ENCODE peak calls at places on chromosomes 2 and 18, in five cellular contexts. X is astrocyte of the spinal cord; S is AG10803; P is heart left ventricle; T is CD4-positive, alpha-beta memory T cell. H is an unnamed sample.

GRCh38 chr2:208254871-208255556 is at the start of gene IDH1:
- DNase-seq in X (peak), S (peak), P (peak), T (peak), H (peak)

GRCh38 chr2:39124770-39125075 is 3.9 kb upstream of the SOS1 start:
- DNase-seq in X (no peak), S (no peak), P (peak), T (no peak), H (no peak)

GRCh38 chr2:22626621-22627020 is 758.4 kb upstream of the KLHL29 start:
- DNase-seq in X (no peak), S (no peak), P (no peak), T (no peak), H (no peak)

GRCh38 chr18:61658431-61658830 is 234.4 kb downstream of the RNF152 start:
- DNase-seq in X (no peak), S (no peak), P (no peak), T (no peak), H (no peak)

GRCh38 chr18:74493689-74494088 is 2.5 kb upstream of the CNDP2 start:
- DNase-seq in X (peak), S (peak), P (peak), T (peak), H (peak)

GRCh38 chr2:238557431-238557830 is 130.7 kb downstream of the ASB1 start:
- DNase-seq in X (no peak), S (no peak), P (no peak), T (no peak), H (no peak)

GRCh38 chr2:111966241-111966640 is 67.8 kb downstream of the MERTK start:
- DNase-seq in X (no peak), S (no peak), P (no peak), T (no peak), H (no peak)

GRCh38 chr2:24385366-24385765 is 25.0 kb upstream of the ITSN2 start:
- DNase-seq in X (no peak), S (no peak), P (no peak), T (no peak), H (no peak)

GRCh38 chr2:158395166-158395565 is 61.4 kb downstream of the CCDC148 start:
- DNase-seq in X (peak), S (peak), P (no peak), T (no peak), H (no peak)

GRCh38 chr2:51723716-51724115 is 691.8 kb upstream of the NRXN1 start:
- DNase-seq in X (peak), S (no peak), P (no peak), T (no peak), H (peak)
- H3K4me3 ChIP-seq in X (no peak), S (no peak), P (no peak), T (no peak), H (no peak)

GRCh38 chr2:74392449-74392743 is 12.3 kb upstream of the DCTN1 start:
- DNase-seq in X (no peak), S (no peak), P (no peak), T (no peak), H (no peak)
- H3K4me3 ChIP-seq in X (no peak), S (peak), P (no peak), T (no peak), H (no peak)

GRCh38 chr2:145012214-145012670 is 492.3 kb upstream of the ZEB2 start:
- DNase-seq in X (peak), S (no peak), P (no peak), T (no peak), H (peak)

GRCh38 chr2:145010635-145011034 is 490.7 kb upstream of the ZEB2 start:
- DNase-seq in X (no peak), S (no peak), P (no peak), T (no peak), H (no peak)

GRCh38 chr2:145006957-145007672 is 487.2 kb upstream of the ZEB2 start:
- DNase-seq in X (peak), S (peak), P (peak), T (no peak), H (peak)

GRCh38 chr2:145012806-145013205 is 492.9 kb upstream of the ZEB2 start:
- DNase-seq in X (no peak), S (no peak), P (no peak), T (no peak), H (no peak)

GRCh38 chr2:145007673-145008263 is 487.8 kb upstream of the ZEB2 start:
- DNase-seq in X (peak), S (no peak), P (peak), T (no peak), H (peak)
- H3K4me3 ChIP-seq in X (no peak), S (peak), P (no peak), T (no peak), H (no peak)

GRCh38 chr18:55314031-55314430 is 274.0 kb downstream of the TCF4 start:
- DNase-seq in X (no peak), S (no peak), P (no peak), T (no peak), H (no peak)
- H3K4me3 ChIP-seq in X (no peak), S (no peak), P (no peak), T (no peak), H (no peak)

GRCh38 chr2:226773291-226773690 is 26.3 kb downstream of the IRS1 start:
- DNase-seq in X (peak), S (no peak), P (no peak), T (no peak), H (no peak)
- H3K4me3 ChIP-seq in X (no peak), S (no peak), P (no peak), T (no peak), H (no peak)

DNA sequence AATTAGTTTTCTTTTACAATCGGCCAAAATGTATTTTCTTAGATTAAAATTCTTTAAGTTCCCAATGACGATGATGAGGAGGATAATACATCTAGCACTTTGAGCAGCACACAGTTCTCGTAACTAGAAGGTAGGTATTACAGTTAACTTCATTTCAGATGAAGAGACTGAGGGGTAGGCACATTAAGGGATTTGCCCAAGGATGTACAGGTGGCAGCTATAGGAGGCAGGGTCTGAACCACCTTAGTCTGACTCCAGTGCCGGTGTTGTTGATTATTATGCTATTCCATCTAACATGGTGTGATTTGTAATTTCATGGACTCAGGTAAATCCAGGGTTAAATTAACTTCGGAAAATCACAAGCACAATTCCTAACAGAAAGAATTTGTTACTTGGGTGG is 1.1 kb downstream of the CD28 start:
- DNase-seq in X (no peak), S (no peak), P (no peak), T (peak), H (no peak)
- H3K4me3 ChIP-seq in X (no peak), S (no peak), P (no peak), T (peak), H (no peak)

GRCh38 chr18:35042389-35043066 is 1.3 kb downstream of the MAPRE2 start:
- DNase-seq in X (no peak), S (no peak), P (no peak), T (peak), H (no peak)

GRCh38 chr18:35045121-35045520 is 3.9 kb downstream of the MAPRE2 start:
- DNase-seq in X (no peak), S (peak), P (no peak), T (no peak), H (no peak)

GRCh38 chr18:35047697-35048292 is 6.6 kb downstream of the MAPRE2 start:
- DNase-seq in X (no peak), S (no peak), P (no peak), T (no peak), H (no peak)

GRCh38 chr18:35043207-35043606 is 2.0 kb downstream of the MAPRE2 start:
- DNase-seq in X (no peak), S (no peak), P (no peak), T (no peak), H (no peak)

GRCh38 chr18:35045808-35046207 is 4.6 kb downstream of the MAPRE2 start:
- DNase-seq in X (no peak), S (no peak), P (no peak), T (no peak), H (no peak)
- H3K4me3 ChIP-seq in X (no peak), S (no peak), P (no peak), T (no peak), H (no peak)

GRCh38 chr2:230414302-230414701 is 1.7 kb upstream of the SP100 start:
- DNase-seq in X (no peak), S (no peak), P (no peak), T (no peak), H (no peak)

GRCh38 chr2:230416061-230416721 is at the start of gene SP100:
- DNase-seq in X (peak), S (peak), P (peak), T (peak), H (peak)

GRCh38 chr2:230417436-230417835 is 1.4 kb downstream of the SP100 start:
- DNase-seq in X (no peak), S (no peak), P (no peak), T (no peak), H (no peak)

GRCh38 chr2:230422149-230422548 is 6.1 kb downstream of the SP100 start:
- DNase-seq in X (no peak), S (no peak), P (no peak), T (no peak), H (no peak)

GRCh38 chr2:230418341-230419016 is 2.5 kb downstream of the SP100 start:
- DNase-seq in X (peak), S (peak), P (peak), T (no peak), H (peak)
- H3K4me3 ChIP-seq in X (peak), S (peak), P (peak), T (peak), H (peak)

H was measured in skeletal muscle cell.